ENCODE peak calls at places on chromosomes 16 and 17, in five cellular contexts. C is neuronal stem cell, U is NCI-H1105, E is SJSA1, X is left ventricle myocardium superior. B is an unnamed sample.

GRCh38 chr16:2774161-2774891 is 2.8 kb downstream of the ELOB start:
- DNase-seq in U (no peak), X (no peak), C (no peak), E (no peak), B (peak)

GRCh38 chr17:35142467-35142796 is 329 bp upstream of the NLE1 start:
- DNase-seq in U (no peak), X (no peak), E (no peak), C (no peak), B (no peak)

GRCh38 chr17:38844261-38844757 is 9.2 kb downstream of the RPL23 start:
- DNase-seq in C (no peak), X (no peak), E (no peak), U (no peak), B (no peak)

GRCh38 chr17:55451203-55451641 is 29.6 kb upstream of the MMD start:
- DNase-seq in X (no peak), U (no peak), E (peak), C (no peak), B (no peak)

GRCh38 chr17:67323445-67323844 is 42.9 kb downstream of the PSMD12 start:
- DNase-seq in E (no peak), C (no peak), X (no peak), U (no peak), B (no peak)

GRCh38 chr16:51225902-51226301 is 74.8 kb upstream of the SALL1 start:
- DNase-seq in E (no peak), X (no peak), C (no peak), U (peak), B (no peak)

GRCh38 chr16:89277049-89277448 is 59.5 kb downstream of the ZNF778 start:
- DNase-seq in U (no peak), X (peak), C (no peak), E (no peak), B (no peak)

GRCh38 chr16:48575471-48576050 is 34.4 kb downstream of the N4BP1 start:
- DNase-seq in U (no peak), E (no peak), X (no peak), C (no peak), B (no peak)

GRCh38 chr17:12727076-12727750 is 61.5 kb downstream of the MYOCD start:
- DNase-seq in X (no peak), U (no peak), E (no peak), C (no peak), B (no peak)

GRCh38 chr16:68356249-68356918 is 45.6 kb downstream of the PRMT7 start:
- DNase-seq in X (no peak), C (no peak), U (no peak), E (no peak), B (no peak)

GRCh38 chr16:69476920-69477418 is 52.5 kb downstream of the CYB5B start:
- DNase-seq in X (no peak), C (no peak), U (no peak), E (peak), B (no peak)

GRCh38 chr17:6551909-6552768 is 4.2 kb downstream of the PITPNM3 start:
- DNase-seq in X (peak), C (no peak), E (no peak), U (peak), B (no peak)

GRCh38 chr16:82671743-82672142 is 45.0 kb downstream of the CDH13 start:
- DNase-seq in E (no peak), X (no peak), C (no peak), U (no peak), B (no peak)

GRCh38 chr16:67803894-67804293 is 2.5 kb downstream of the RANBP10 start:
- DNase-seq in E (no peak), X (no peak), C (no peak), U (no peak), B (no peak)

B was measured in NCI-H2171.